ENCODE peak calls at places on chromosomes 12 and 14, in four cellular contexts. S is stomach, D is keratinocyte, F is HCT116. I is an unnamed sample.

GRCh38 chr12:116288735-116289134 is 11.2 kb upstream of the MED13L start:
- DNase-seq in S (no peak), D (no peak), F (no peak), I (no peak)

GRCh38 chr12:44484862-44485261 is 391.3 kb downstream of the NELL2 start:
- DNase-seq in S (no peak), D (no peak), F (no peak), I (no peak)

GRCh38 chr14:75450381-75451276 is 22.8 kb downstream of the JDP2 start:
- DNase-seq in S (peak), D (peak), F (no peak), I (peak)

GRCh38 chr12:104472748-104473147 is 16.0 kb downstream of the CHST11 start:
- DNase-seq in S (no peak), D (no peak), F (no peak), I (no peak)

GRCh38 chr12:79358716-79359341 is 331.9 kb downstream of the PAWR start:
- DNase-seq in S (no peak), D (no peak), F (no peak), I (no peak)

GRCh38 chr12:116053479-116054195 is 223.9 kb downstream of the MED13L start:
- DNase-seq in S (no peak), D (no peak), F (no peak), I (no peak)

GRCh38 chr14:55851301-55851700 is 266.9 kb upstream of the PELI2 start:
- DNase-seq in S (no peak), D (no peak), F (no peak), I (no peak)

GRCh38 chr12:11730299-11731041 is 81.0 kb downstream of the ETV6 start:
- DNase-seq in S (peak), D (no peak), F (peak), I (peak)

GRCh38 chr14:22303589-22304195 is 285.3 kb downstream of the DAD1 start:
- DNase-seq in S (no peak), D (no peak), F (no peak), I (no peak)

GRCh38 chr12:112801055-112801454 is 9.5 kb downstream of the RPH3A start:
- DNase-seq in S (no peak), D (no peak), F (no peak), I (no peak)

GRCh38 chr12:9649532-9649940 is 20.0 kb upstream of the CLEC2D start:
- DNase-seq in S (no peak), D (no peak), F (no peak), I (no peak)

GRCh38 chr12:131617179-131617578 is 93.7 kb upstream of the SFSWAP start:
- DNase-seq in S (no peak), D (no peak), F (no peak), I (no peak)

GRCh38 chr12:57430117-57430930 is 519 bp downstream of the R3HDM2 start:
- DNase-seq in S (peak), D (no peak), F (no peak), I (peak)

GRCh38 chr12:6199531-6200265 is 502 bp upstream of the CD9 start:
- DNase-seq in S (no peak), D (no peak), F (no peak), I (no peak)

GRCh38 chr12:123388948-123389559 is 5.1 kb downstream of the KMT5A start:
- DNase-seq in S (no peak), D (no peak), F (no peak), I (peak)

GRCh38 chr12:21906919-21907642 is 34.1 kb downstream of the ABCC9 start:
- DNase-seq in S (no peak), D (no peak), F (no peak), I (no peak)

GRCh38 chr12:53560912-53561589 is 53.8 kb upstream of the NPFF start:
- DNase-seq in S (no peak), D (no peak), F (no peak), I (no peak)

GRCh38 chr12:6278439-6279255 is 31.8 kb upstream of the PLEKHG6 start:
- DNase-seq in S (peak), D (no peak), F (no peak), I (peak)

GRCh38 chr12:69388371-69388770 is 28.8 kb downstream of the YEATS4 start:
- DNase-seq in S (no peak), D (no peak), F (peak), I (no peak)

GRCh38 chr12:133203344-133204263 is 22.3 kb downstream of the ZNF268 start:
- DNase-seq in S (no peak), D (no peak), F (no peak), I (no peak)

GRCh38 chr12:94618995-94619695 is 31.2 kb downstream of the TMCC3 start:
- DNase-seq in S (no peak), D (peak), F (peak), I (no peak)

GRCh38 chr12:92142251-92142896 is 3.3 kb downstream of the BTG1 start:
- DNase-seq in S (no peak), D (no peak), F (no peak), I (no peak)

GRCh38 chr12:120851939-120852338 is 52.2 kb downstream of the SPPL3 start:
- DNase-seq in S (no peak), D (no peak), F (no peak), I (no peak)

GRCh38 chr14:77904218-77904617 is 104.3 kb downstream of the ADCK1 start:
- DNase-seq in S (no peak), D (no peak), F (no peak), I (no peak)

GRCh38 chr12:123384318-123384993 is 524 bp downstream of the KMT5A start:
- DNase-seq in S (no peak), D (no peak), F (no peak), I (peak)

GRCh38 chr14:57865066-57865449 is 834 bp downstream of the SLC35F4 start:
- DNase-seq in S (no peak), D (no peak), F (no peak), I (no peak)

GRCh38 chr12:106954462-106955376 is 988 bp upstream of the TMEM263 start:
- DNase-seq in S (no peak), D (no peak), F (no peak), I (peak)

GRCh38 chr14:35808076-35808657 is 928 bp downstream of the RALGAPA1 start:
- DNase-seq in S (peak), D (no peak), F (no peak), I (no peak)

GRCh38 chr14:102144914-102145313 is 5.2 kb downstream of the WDR20 start:
- DNase-seq in S (no peak), D (no peak), F (no peak), I (no peak)

GRCh38 chr12:49808686-49809368 is 19.4 kb downstream of the NCKAP5L start:
- DNase-seq in S (no peak), D (no peak), F (no peak), I (no peak)

GRCh38 chr12:84874125-84874824 is 38.3 kb downstream of the SLC6A15 start:
- DNase-seq in S (no peak), D (peak), F (peak), I (no peak)

GRCh38 chr12:68451261-68452091 is 119.3 kb upstream of the MDM1 start:
- DNase-seq in S (peak), D (no peak), F (no peak), I (no peak)

GRCh38 chr12:129459886-129460285 is 443.9 kb downstream of the TMEM132D start:
- DNase-seq in S (no peak), D (no peak), F (no peak), I (no peak)

GRCh38 chr12:16604853-16605252 is 1.1 kb downstream of the LMO3 start:
- DNase-seq in S (no peak), D (no peak), F (no peak), I (no peak)

GRCh38 chr14:70885343-70886014 is 21.8 kb upstream of the PCNX1 start:
- DNase-seq in S (no peak), D (no peak), F (no peak), I (no peak)

GRCh38 chr12:127560041-127560478 is 706.9 kb upstream of the TMEM132C start:
- DNase-seq in S (no peak), D (no peak), F (no peak), I (no peak)

DNA sequence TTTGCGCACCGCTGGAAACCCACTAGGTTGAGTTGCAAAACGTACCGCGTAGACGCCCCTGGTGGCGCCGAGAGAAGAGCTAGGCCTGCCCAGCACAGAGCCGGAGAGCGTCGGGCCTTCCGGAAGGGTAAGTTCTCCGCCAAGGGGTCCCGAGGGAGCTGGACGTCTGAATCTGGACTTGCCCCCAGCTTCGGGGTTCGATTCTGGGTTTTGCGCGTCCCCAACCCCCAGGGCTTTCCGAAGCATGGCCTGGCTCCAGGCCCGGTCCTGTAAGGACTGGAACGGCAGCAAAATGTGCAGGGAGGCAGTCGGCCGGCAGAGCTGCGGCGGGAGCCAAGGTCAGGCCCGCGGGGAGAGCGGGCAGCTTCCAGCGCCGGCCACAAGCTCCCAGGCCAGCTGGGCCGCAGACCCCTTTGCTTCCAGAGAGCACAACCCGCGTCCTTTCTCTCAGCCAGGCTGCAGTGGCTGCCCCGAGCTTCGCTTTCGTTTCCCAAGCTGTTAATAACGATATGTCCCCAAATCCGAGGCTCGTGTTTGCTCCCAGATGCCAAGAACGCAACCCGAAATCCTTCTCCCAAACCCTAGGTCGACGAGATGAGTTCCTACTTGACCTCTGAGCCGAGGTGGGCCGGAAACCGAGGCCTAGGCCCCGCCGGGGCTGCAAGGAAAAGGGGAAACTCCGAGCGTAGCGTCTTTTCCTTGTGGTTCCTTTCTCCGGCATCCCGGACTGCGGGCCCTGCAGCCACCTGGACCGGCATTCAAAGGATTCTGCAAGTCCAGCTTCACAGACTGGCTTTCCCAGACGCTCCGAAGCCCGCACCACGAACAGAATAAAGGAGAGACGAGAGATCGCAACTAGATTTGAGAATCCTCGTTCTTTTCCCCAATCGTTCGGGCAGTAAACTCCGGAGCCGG is 3.2 kb upstream of the TBX5 start:
- DNase-seq in S (no peak), D (no peak), F (no peak), I (peak)
- H3K4me3 ChIP-seq in S (peak), D (no peak), F (no peak), I (peak)

DNA sequence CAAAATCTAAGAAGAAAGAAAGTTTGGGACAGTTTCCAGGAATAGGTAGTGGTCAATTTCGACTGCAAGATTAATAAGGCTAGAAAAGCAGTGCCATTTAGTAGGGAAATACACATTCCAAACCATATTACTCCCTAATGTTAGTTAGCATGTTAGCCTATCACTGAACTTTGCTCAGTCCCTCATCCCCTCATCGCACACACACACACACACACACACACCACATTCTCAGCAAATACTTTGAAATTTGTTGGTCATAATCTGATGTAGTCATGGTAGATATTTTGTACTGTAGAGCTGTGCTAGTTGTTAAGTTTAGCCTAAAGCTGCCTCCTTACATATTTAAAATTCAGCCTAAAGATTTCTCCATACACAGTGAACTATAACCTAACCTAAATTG is 64.0 kb downstream of the MYF5 start:
- DNase-seq in S (no peak), D (no peak), F (no peak), I (no peak)
- H3K27ac ChIP-seq in S (no peak), D (no peak), F (no peak), I (no peak)

DNA sequence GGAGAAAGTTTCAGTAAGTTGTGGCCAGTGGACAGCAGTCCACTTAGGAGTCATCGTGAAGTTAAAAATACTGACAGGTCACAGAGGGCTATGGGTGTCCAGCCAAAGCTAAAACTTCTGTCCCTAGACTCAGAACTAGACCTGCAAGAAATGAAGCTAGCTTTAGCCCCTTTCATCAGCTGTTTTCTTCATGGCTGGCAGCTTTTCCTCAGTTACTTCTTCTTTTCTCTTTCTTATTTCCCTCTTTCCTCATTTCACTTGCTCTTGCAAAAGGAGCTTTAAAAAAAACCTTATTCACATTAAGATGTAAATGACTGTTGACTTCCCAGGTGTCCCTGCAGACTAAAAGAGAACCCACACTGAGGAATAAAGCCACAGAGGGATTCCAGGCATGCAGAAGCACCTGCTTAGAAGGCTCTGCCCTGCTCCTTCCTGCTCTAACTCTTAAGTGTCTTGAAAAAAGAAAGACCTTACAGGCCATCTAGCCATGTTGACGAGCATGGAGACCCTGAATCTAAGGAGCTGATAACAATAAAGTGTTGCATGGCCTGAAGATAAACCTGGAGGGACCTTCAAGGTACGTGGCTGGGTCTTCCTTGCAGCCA is 69.7 kb upstream of the CCND2 start:
- DNase-seq in S (no peak), D (no peak), F (no peak), I (no peak)
- H3K4me3 ChIP-seq in S (no peak), D (no peak), F (no peak), I (no peak)

GRCh38 chr14:99391671-99392070 is 89.0 kb downstream of the SETD3 start:
- DNase-seq in S (no peak), D (no peak), F (no peak), I (no peak)
- H3K27ac ChIP-seq in S (no peak), D (no peak), F (no peak), I (no peak)

GRCh38 chr14:73745571-73746539 is 31.7 kb upstream of the PNMA1 start:
- DNase-seq in S (no peak), D (no peak), F (no peak), I (no peak)

GRCh38 chr14:73743431-73743931 is 29.3 kb upstream of the PNMA1 start:
- DNase-seq in S (no peak), D (no peak), F (no peak), I (no peak)

GRCh38 chr14:73742520-73743238 is 28.5 kb upstream of the PNMA1 start:
- DNase-seq in S (no peak), D (no peak), F (no peak), I (no peak)

GRCh38 chr14:73744874-73745529 is 30.8 kb upstream of the PNMA1 start:
- DNase-seq in S (peak), D (peak), F (peak), I (no peak)

GRCh38 chr14:73744175-73744867 is 30.1 kb upstream of the PNMA1 start:
- DNase-seq in S (no peak), D (no peak), F (no peak), I (no peak)
- H3K4me3 ChIP-seq in S (no peak), D (no peak), F (no peak), I (no peak)

GRCh38 chr12:24777359-24777758 is 171.5 kb downstream of the BCAT1 start:
- DNase-seq in S (no peak), D (no peak), F (no peak), I (no peak)
- H3K27ac ChIP-seq in S (no peak), D (no peak), F (no peak), I (no peak)

GRCh38 chr14:104119119-104119699 is 19.2 kb upstream of the KIF26A start:
- DNase-seq in S (peak), D (no peak), F (no peak), I (peak)

GRCh38 chr14:104118006-104118844 is 20.2 kb upstream of the KIF26A start:
- DNase-seq in S (peak), D (no peak), F (no peak), I (peak)

GRCh38 chr14:104115691-104116543 is 22.5 kb upstream of the KIF26A start:
- DNase-seq in S (peak), D (no peak), F (no peak), I (peak)

GRCh38 chr14:104116544-104117340 is 21.6 kb upstream of the KIF26A start:
- DNase-seq in S (peak), D (no peak), F (peak), I (peak)

DNA sequence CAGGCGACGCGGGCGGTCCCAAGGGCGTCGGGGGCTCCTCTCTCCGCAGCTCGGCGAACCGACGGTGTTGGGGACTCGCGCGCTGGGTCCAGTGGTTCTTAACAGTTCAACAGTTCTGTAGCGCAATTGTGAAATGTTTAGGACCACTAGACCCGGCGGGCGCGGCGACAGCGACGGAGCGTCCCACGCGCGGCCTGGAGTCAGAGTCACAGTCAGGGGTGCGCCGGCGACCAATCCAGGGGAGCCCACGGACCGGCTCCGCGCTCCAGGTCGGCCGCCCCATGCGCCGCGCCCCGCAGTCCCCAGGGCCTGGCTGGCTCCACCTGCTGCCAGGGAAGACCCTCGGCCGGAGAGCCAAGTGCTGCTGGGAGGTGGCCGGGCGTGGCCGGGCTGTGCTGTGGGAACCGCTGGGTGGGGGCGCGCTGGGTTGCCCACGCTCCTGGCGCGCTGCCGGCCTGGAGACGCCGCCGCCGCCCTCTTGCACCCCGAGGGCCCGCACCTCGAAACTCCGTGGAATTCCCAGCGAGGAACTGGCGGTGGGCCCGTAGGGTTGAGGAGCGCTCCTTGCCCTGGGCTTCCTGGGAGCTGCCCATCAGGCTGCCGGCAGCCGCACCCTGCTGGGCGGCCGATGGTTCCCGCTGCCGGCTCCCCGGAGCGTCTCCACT is 20.9 kb upstream of the KIF26A start:
- DNase-seq in S (peak), D (no peak), F (no peak), I (no peak)
- H3K4me3 ChIP-seq in S (peak), D (peak), F (peak), I (peak)

DNA sequence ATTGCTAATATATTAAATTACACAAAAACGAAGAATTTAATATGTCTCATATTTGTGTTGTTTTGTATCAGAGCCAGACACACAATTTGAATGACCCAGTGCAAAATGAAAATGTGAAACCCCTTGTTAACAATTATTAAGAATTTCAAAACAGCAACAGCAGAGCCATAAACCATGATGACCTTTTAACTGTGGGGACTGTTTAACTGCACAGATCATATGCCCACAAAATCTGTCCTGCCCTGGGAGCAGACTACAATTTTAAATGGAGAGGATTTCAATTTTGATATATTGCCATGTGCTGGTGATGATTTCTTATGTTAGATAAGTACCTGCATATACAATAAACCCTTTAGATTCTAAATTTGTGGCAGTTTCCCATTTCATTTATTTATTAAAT is 455.5 kb upstream of the MGAT4C start:
- DNase-seq in S (no peak), D (no peak), F (no peak), I (no peak)
- H3K27ac ChIP-seq in S (no peak), D (peak), F (peak), I (no peak)

GRCh38 chr12:30823140-30823669 is 68.5 kb upstream of the CAPRIN2 start:
- DNase-seq in S (peak), D (no peak), F (no peak), I (peak)
- H3K4me3 ChIP-seq in S (peak), D (no peak), F (no peak), I (peak)

GRCh38 chr12:55703288-55703687 is 4.4 kb downstream of the ITGA7 start:
- DNase-seq in S (peak), D (no peak), F (no peak), I (no peak)
- H3K27ac ChIP-seq in S (no peak), D (no peak), F (no peak), I (no peak)